ENCODE peak calls at places on chromosomes 6 and 20, in five cellular contexts. L, B, F, M and J are unnamed samples.

GRCh38 chr20:10433014-10433622 is 904 bp downstream of the MKKS start:
- DNase-seq in L (peak), M (no peak), B (no peak), F (no peak), J (no peak)

GRCh38 chr20:11511816-11512215 is 405.9 kb upstream of the BTBD3 start:
- DNase-seq in M (no peak), L (no peak), B (no peak), F (no peak), J (no peak)

GRCh38 chr20:63367446-63368055 is 6.4 kb upstream of the CHRNA4 start:
- DNase-seq in M (no peak), B (no peak), L (no peak), F (no peak), J (no peak)

GRCh38 chr6:159828074-159828473 is 28.0 kb downstream of the PNLDC1 start:
- DNase-seq in M (no peak), L (no peak), B (no peak), F (peak), J (no peak)

GRCh38 chr20:18956878-18957277 is 143.3 kb downstream of the SCP2D1 start:
- DNase-seq in F (no peak), B (no peak), M (no peak), L (no peak), J (no peak)

GRCh38 chr6:49052901-49053300 is 410.2 kb downstream of the MMUT start:
- DNase-seq in M (no peak), F (no peak), L (no peak), B (no peak), J (no peak)

GRCh38 chr6:4164043-4164442 is 28.7 kb upstream of the ECI2 start:
- DNase-seq in B (no peak), M (no peak), F (no peak), L (no peak), J (no peak)

GRCh38 chr20:38599410-38599882 is 2.2 kb upstream of the ARHGAP40 start:
- DNase-seq in L (no peak), B (no peak), F (peak), M (no peak), J (no peak)

GRCh38 chr6:10759312-10759839 is 11.8 kb downstream of the TMEM14B start:
- DNase-seq in B (peak), L (peak), F (peak), M (no peak), J (no peak)

GRCh38 chr6:10414766-10415592 is at the start of gene TFAP2A:
- DNase-seq in B (no peak), F (peak), L (no peak), M (no peak), J (no peak)

GRCh38 chr20:57657537-57658446 is 37.6 kb upstream of the ZBP1 start:
- DNase-seq in B (peak), M (peak), F (no peak), L (no peak), J (peak)

GRCh38 chr6:48765352-48765961 is 654.5 kb upstream of the PTCHD4 start:
- DNase-seq in B (no peak), L (peak), F (peak), M (no peak), J (no peak)

GRCh38 chr6:156933201-156934053 is 156.2 kb downstream of the ARID1B start:
- DNase-seq in F (no peak), M (no peak), B (no peak), L (no peak), J (no peak)

GRCh38 chr6:34383171-34383631 is 9.3 kb downstream of the NUDT3 start:
- DNase-seq in L (no peak), F (no peak), M (no peak), B (no peak), J (no peak)

GRCh38 chr20:49885558-49886332 is 29.6 kb downstream of the SPATA2 start:
- DNase-seq in B (no peak), F (no peak), M (no peak), L (no peak), J (no peak)

GRCh38 chr20:59018817-59019216 is 412 bp upstream of the TUBB1 start:
- DNase-seq in L (no peak), M (no peak), F (no peak), B (no peak), J (no peak)

GRCh38 chr6:56291278-56291917 is 44.0 kb upstream of the COL21A1 start:
- DNase-seq in M (no peak), L (no peak), B (no peak), F (no peak), J (no peak)

GRCh38 chr20:15703171-15703911 is 869.9 kb downstream of the KIF16B start:
- DNase-seq in L (peak), F (no peak), B (no peak), M (no peak), J (no peak)

GRCh38 chr6:21529431-21529830 is 64.1 kb upstream of the SOX4 start:
- DNase-seq in M (no peak), L (no peak), F (no peak), B (no peak), J (no peak)

GRCh38 chr6:148345578-148345977 is 2.9 kb downstream of the SASH1 start:
- DNase-seq in L (no peak), M (no peak), B (no peak), F (no peak), J (no peak)

GRCh38 chr6:109958626-109959025 is 19.5 kb upstream of the GPR6 start:
- DNase-seq in F (no peak), M (no peak), B (no peak), L (no peak), J (no peak)

GRCh38 chr6:130677766-130678165 is 149.4 kb upstream of the SMLR1 start:
- DNase-seq in L (no peak), F (no peak), B (no peak), M (no peak), J (no peak)

GRCh38 chr6:170087946-170088348 is 202.9 kb downstream of the DLL1 start:
- DNase-seq in L (no peak), M (peak), B (peak), F (no peak), J (peak)

GRCh38 chr20:33992145-33992922 is 1.4 kb upstream of the RALY start:
- DNase-seq in M (no peak), F (peak), L (no peak), B (no peak), J (no peak)

GRCh38 chr6:140007525-140007924 is 633.1 kb upstream of the CITED2 start:
- DNase-seq in M (no peak), F (no peak), L (no peak), B (no peak), J (no peak)

GRCh38 chr6:140009286-140009685 is 634.8 kb upstream of the CITED2 start:
- DNase-seq in F (no peak), B (no peak), M (no peak), L (no peak), J (no peak)

GRCh38 chr6:140011537-140011936 is 637.1 kb upstream of the CITED2 start:
- DNase-seq in F (no peak), M (no peak), L (no peak), B (no peak), J (no peak)

GRCh38 chr6:140017470-140017869 is 643.0 kb upstream of the CITED2 start:
- DNase-seq in M (no peak), F (no peak), L (no peak), B (no peak), J (no peak)

GRCh38 chr6:140012146-140012545 is 637.7 kb upstream of the CITED2 start:
- DNase-seq in B (no peak), L (no peak), F (no peak), M (no peak), J (no peak)
- TF ChIP-seq POLR2AphosphoS5 in B (no peak), L (no peak), F (no peak), M (no peak), J (no peak)

DNA sequence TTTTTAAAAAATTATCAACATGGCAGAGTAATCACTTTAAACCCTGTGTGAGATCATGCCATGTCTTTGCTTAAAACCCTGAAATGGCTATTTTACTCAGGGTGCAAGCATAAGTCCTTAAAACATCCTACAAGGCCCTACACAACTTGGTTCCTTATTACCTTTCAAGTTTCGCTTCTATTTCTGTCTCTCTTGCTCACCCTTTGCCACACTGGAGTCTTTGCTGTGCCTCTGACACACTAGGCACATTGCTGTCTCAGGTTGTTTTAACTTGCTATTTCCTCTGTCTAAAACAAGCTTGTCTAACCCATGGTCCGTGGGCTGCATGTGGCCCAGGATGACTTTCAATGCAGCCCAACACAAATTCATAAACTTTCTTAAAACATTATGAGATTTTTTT is 55.6 kb downstream of the KIAA0408 start:
- DNase-seq in B (no peak), M (no peak), F (no peak), L (no peak), J (peak)
- TF ChIP-seq POLR2A in B (no peak), M (no peak), F (no peak), L (no peak), J (no peak)

DNA sequence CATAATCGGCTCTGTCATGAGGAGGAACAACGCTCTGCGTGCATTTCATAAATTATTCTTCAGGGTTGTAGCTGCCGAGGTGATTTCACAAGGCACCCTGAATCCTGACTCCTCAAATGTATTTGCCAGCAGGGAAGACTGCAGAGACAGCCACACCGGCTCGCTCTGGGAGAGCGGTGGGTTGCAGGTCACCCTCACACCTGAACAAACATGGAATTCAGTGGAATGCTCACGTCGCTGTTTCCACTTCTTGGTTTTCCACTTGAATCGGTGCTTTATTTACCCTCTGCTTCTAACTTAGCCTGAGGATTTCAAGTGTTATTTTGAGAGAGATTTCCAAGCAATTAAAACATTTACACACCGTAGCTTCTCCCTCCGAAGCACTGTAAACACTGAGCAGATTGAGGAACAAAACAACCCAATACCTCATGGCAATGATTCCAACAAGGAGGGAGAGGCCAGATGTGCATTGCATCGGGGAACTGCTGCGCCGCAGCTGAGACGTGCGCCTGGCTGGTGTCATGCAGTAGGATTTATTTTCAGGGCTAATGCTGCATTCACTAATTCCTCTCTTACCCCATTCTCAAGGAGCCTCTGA is 59.5 kb upstream of the GGTLC1 start:
- DNase-seq in B (no peak), M (no peak), L (no peak), F (no peak), J (no peak)
- TF ChIP-seq POLR2AphosphoS5 in B (no peak), M (no peak), L (no peak), F (no peak), J (no peak)

DNA sequence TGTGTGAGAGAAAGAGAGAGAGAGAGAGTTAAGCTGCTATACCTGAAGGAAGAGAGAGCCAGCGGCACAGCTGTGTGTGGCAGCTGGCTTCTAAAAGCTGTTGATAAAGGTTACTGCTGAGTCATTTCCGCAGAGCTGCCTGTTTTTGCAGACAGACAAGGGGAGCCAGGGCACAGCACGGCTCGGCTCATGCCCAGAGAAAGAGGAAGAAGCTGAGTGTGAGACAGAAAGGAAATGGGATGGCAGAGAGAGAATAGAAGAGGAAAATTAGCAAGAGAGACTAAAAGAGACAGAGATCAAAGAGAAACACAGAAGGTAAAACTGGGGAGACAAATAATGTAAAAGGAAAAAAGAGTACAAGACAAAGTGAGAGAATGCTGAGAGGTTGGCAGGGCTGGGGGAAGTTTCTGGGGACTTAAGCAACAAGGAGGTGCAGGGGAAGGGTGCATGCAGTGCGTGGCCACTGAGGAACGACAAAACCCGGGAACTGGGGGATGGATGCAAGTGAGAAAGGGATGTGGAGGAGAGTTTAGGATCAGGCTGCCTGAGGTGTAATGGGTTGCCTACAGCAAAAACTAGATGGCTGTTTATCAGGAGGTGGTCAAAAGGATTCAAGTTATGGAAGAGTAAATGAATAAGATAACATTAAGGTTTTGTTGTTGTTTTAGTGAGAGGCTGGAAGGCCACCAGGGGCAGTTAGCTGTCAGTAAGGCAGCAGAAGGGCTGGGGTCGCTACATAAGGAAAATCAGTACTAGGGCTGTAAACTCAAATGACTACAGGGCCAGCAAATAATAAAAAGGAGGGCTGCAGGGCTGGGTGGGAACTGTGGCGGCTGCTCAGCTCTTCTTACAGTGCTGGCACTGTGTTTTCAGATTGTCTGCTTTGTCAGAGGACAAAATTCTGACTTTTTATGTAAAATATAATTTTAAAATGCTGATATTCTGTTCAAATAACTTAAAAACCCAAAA is 22.9 kb downstream of the HLA-A start:
- DNase-seq in F (peak), L (peak), M (peak), B (no peak), J (peak)
- TF ChIP-seq POLR2A in F (peak), L (no peak), M (no peak), B (peak), J (peak)

GRCh38 chr6:129419324-129419723 is 290.7 kb downstream of the ARHGAP18 start:
- DNase-seq in B (no peak), L (no peak), M (no peak), F (no peak), J (no peak)
- TF ChIP-seq POLR2AphosphoS5 in B (no peak), L (no peak), M (no peak), F (no peak), J (no peak)

DNA sequence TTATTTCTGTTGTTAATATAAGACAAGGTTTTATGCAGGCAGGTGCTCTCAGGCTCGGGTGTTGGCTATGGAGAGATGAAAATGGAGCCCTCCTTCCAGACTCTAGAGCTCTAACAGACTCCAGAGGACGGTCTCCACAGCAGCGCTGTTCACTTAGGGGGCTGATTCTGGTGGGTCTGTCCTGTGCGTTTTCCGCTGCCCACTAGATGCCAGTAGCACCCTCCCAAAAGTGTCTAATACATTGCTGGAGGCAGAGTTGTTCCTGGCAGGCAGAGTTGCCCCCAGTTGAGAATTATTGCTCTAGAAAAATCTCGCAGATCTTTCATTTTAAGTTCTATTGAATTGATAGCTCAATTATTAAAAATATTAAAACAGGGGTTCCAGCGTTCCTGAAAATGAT is 109.9 kb downstream of the MAP3K4 start:
- DNase-seq in M (no peak), B (no peak), L (no peak), F (peak), J (no peak)
- TF ChIP-seq POLR2A in M (no peak), B (no peak), L (no peak), F (no peak), J (no peak)

GRCh38 chr6:41939091-41939847 is 2.3 kb downstream of the CCND3 start:
- DNase-seq in F (peak), B (no peak), L (no peak), M (no peak), J (no peak)
- TF ChIP-seq POLR2AphosphoS5 in F (peak), B (no peak), L (no peak), M (no peak), J (no peak)